ENCODE peak calls at places on chromosomes 5 and 9, in four cellular contexts. J, Q, T and D are unnamed samples.

GRCh38 chr5:89972901-89973300 is 436.7 kb downstream of the CETN3 start:
- DNase-seq in Q (no peak), J (no peak), T (no peak), D (no peak)

GRCh38 chr9:3261484-3261883 is 264.3 kb downstream of the RFX3 start:
- DNase-seq in Q (no peak), J (no peak), T (no peak), D (no peak)

GRCh38 chr5:164277720-164278119 is 772.3 kb downstream of the MAT2B start:
- DNase-seq in T (no peak), J (no peak), Q (no peak), D (no peak)

GRCh38 chr9:88198346-88198807 is 60.1 kb upstream of the SPATA31C2 start:
- DNase-seq in J (no peak), T (peak; percentile 15), Q (no peak), D (no peak)

GRCh38 chr5:10719965-10720364 is 41.1 kb downstream of the DAP start:
- DNase-seq in Q (no peak), T (peak; percentile 98), J (no peak), D (no peak)

GRCh38 chr9:4515958-4516375 is 25.7 kb downstream of the SLC1A1 start:
- DNase-seq in T (no peak), Q (no peak), J (no peak), D (peak; percentile 43)

GRCh38 chr5:89450149-89450538 is 567.2 kb upstream of the MEF2C start:
- DNase-seq in T (no peak), Q (no peak), J (no peak), D (no peak)

GRCh38 chr5:169416583-169417196 is 115.8 kb upstream of the SLIT3 start:
- DNase-seq in Q (no peak), T (no peak), J (no peak), D (peak; percentile 44)

GRCh38 chr9:38689678-38690077 is 30.3 kb downstream of the FAM240B start:
- DNase-seq in J (no peak), T (no peak), Q (peak; percentile 78), D (no peak)

GRCh38 chr9:15936316-15936869 is 383.6 kb downstream of the CCDC171 start:
- DNase-seq in Q (peak; percentile 19), J (no peak), T (no peak), D (no peak)

GRCh38 chr5:122532035-122532434 is 220.0 kb downstream of the SNCAIP start:
- DNase-seq in Q (no peak), T (no peak), J (no peak), D (no peak)

GRCh38 chr9:117706421-117707150 is 2.4 kb downstream of the TLR4 start:
- DNase-seq in J (no peak), T (no peak), Q (no peak), D (no peak)

GRCh38 chr5:178340187-178340586 is 107.6 kb upstream of the PHYKPL start:
- DNase-seq in Q (no peak), J (no peak), T (no peak), D (no peak)

GRCh38 chr9:137095664-137096517 is 9.1 kb downstream of the MAN1B1 start:
- DNase-seq in T (no peak), J (peak; percentile 44), Q (peak; percentile 59), D (peak; percentile 61)

GRCh38 chr9:124392855-124393460 is 22.3 kb downstream of the PSMB7 start:
- DNase-seq in J (peak; percentile 47), T (peak; percentile 95), Q (peak; percentile 77), D (no peak)

GRCh38 chr5:55102345-55102744 is at the start of gene GZMA:
- DNase-seq in Q (no peak), J (no peak), T (no peak), D (no peak)

GRCh38 chr5:157109744-157110143 is 900 bp upstream of the HAVCR2 start:
- DNase-seq in T (no peak), J (no peak), Q (no peak), D (peak; percentile 59)

DNA sequence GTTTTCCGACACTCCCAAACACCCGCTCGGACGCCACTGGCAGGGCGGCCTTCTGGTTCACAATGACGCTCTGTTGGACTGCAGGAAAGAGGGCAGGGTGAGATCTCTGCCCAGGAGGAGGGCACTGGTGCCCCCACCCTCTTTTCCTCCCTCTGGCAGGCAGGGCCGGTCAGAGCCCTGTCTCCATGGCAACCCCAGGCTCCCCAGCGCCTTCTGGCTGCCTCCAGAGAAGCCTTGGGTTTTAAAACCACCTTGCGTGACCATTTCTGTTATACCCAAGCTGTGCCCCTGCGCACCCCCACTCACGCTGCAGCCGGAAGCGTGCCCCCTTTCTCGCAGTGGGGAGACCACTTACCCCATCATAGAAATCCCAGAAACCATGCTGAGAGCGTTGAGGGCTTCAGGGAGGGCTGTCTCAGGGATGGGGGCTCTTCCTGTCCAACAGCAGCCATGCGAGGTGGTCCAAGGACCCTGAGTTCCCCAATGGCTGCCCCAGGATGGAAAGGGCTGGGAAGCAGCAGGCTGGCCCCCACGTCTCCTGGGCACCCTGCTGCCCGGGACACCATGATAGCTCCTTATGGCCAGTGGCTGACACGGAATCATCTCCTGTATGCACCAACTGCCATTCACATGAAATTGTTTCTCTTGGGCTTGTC is 7.3 kb downstream of the C9orf50 start:
- DNase-seq in J (no peak), Q (peak; percentile 75), T (no peak), D (no peak)
- TF ChIP-seq SIN3A in J (no peak), Q (no peak), T (no peak), D (no peak)

DNA sequence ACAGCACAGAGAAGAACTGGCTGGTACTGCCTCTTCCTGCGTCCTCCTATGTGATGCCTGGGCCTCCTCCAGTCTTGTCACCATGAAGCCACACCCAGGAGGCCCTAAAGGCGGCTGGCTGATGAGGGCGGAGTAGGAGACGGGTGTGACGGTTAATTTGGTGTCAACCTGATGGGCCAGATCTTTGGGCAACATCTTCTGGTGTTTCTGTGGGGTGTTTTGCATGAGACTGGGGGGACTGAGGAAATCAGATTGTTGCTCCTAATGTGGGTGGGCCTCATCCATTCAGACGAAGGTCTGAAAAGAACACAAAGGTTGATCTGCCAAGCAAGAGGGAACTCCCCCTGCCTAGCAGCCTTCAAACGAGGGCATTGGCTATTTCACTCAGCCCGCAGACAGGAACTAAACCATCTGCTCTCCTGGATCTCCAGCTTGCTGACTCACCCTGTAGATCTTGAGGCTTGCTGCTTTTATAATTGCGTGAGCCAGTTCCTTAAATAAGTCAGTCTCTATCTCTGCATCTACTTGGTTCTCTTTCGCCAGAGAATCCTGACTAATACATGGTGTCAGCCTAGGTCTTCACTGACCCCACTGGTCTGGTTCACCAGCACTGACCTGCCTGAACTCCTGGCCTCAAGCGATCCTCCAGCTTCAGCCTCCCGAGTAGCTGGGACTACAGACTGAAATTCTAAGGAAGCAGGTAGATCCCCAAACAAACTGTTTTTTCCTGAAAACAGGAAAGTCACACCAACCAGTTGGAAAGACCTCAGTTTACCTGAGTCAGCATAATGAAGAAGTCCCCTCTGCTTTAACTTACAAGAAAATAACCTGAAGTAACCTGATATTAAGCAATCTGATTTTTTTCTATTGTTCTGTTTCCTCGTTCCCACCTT is 12.8 kb upstream of the ZFP62 start:
- DNase-seq in J (peak; percentile 71), T (no peak), Q (no peak), D (peak; percentile 36)
- TF ChIP-seq SIN3A in J (no peak), T (no peak), Q (no peak), D (no peak)

GRCh38 chr9:93948456-93949072 is 6.6 kb downstream of the BARX1 start:
- DNase-seq in J (no peak), Q (peak; percentile 52), T (no peak), D (no peak)

GRCh38 chr9:93947409-93948070 is 7.6 kb downstream of the BARX1 start:
- DNase-seq in J (no peak), T (no peak), Q (no peak), D (no peak)

GRCh38 chr9:93944011-93944410 is 11.1 kb downstream of the BARX1 start:
- DNase-seq in T (no peak), J (no peak), Q (no peak), D (no peak)

GRCh38 chr9:93946338-93946712 is 8.8 kb downstream of the BARX1 start:
- DNase-seq in J (no peak), Q (no peak), T (no peak), D (no peak)

GRCh38 chr9:93945400-93946337 is 9.5 kb downstream of the BARX1 start:
- DNase-seq in Q (peak; percentile 33), T (no peak), J (no peak), D (no peak)
- TF ChIP-seq SIN3A in Q (no peak), T (no peak), J (no peak), D (no peak)

DNA sequence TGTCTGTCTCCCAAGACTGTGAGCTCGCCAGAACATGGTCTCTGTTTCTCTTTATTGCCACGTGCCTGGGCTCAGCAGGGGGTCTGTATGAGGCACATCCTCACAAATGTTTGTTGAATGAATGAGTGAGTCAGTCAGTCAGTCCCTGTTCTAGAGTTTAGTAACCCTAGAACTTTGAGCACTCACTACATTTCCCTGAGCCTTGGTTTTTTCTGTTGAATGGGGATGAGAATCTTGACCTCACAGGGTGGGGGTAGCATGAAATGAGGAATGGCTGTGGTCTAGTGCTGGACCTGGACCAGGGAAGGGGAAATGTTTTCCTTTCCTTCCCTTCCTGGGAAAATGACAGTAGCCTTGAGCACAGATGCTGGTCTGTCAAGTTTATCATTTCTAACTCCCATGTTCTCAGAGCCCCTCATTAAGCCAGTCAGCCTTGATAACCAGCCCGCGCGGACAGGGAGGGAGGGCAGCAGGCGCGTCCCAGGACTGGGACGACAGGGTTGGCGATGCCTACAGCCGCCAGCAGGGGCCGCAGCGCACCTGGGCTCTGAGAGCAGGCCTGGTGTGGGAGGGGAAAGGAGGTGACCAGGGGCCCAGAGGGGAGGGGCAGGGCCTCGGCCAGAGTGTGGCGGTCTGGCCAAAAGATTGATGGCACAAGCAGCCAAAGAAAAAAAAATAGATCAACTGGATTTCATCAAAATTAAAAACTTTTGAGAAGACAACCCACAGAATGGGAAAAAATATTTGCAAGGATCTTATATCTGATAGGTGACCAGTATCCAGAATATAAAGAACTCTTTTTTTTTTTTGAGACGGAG is 24.1 kb upstream of the WNK2 start:
- DNase-seq in T (no peak), Q (peak; percentile 97), J (peak; percentile 96), D (no peak)
- TF ChIP-seq SIN3A in T (no peak), Q (no peak), J (no peak), D (no peak)

GRCh38 chr9:75235632-75236031 is 147.3 kb downstream of the OSTF1 start:
- DNase-seq in T (no peak), Q (no peak), J (no peak), D (no peak)
- TF ChIP-seq SIN3A in T (no peak), Q (no peak), J (no peak), D (no peak)

GRCh38 chr9:130288926-130289705 is 23.6 kb downstream of the HMCN2 start:
- DNase-seq in J (no peak), T (no peak), Q (no peak), D (no peak)
- TF ChIP-seq SIN3A in J (no peak), T (no peak), Q (no peak), D (no peak)